ENCODE peak calls at places on chromosomes 7 and 10, in eight cellular contexts. M is adipocyte; K is mucosa of descending colon; F is left ventricle myocardium inferior; B is breast epithelium; G is CD4-positive, alpha-beta memory T cell; R is iPS DF 6.9; A is GM23248. I is an unnamed sample. For H3K36me3 and H3K9me3, the result is how much of the 10 kb centered on the place peaks cover.

GRCh38 chr10:26488344-26488743 is 50.2 kb downstream of the APBB1IP start:
- DNase-seq in G (no peak), K (no peak), A (peak), M (no peak), B (no peak), F (no peak), R (no peak), I (no peak)

GRCh38 chr7:16978358-16979244 is 96.8 kb upstream of the AGR3 start:
- DNase-seq in F (no peak), G (no peak), A (peak), B (no peak), K (no peak), R (no peak), M (peak), I (no peak)

GRCh38 chr7:33243319-33243881 is 114.0 kb downstream of the BBS9 start:
- DNase-seq in B (no peak), R (no peak), M (peak), F (no peak), A (peak), K (no peak), G (no peak), I (no peak)

GRCh38 chr7:101681170-101682007 is 52.3 kb upstream of the MYL10 start:
- DNase-seq in A (peak), B (peak), G (no peak), F (peak), M (peak), R (no peak), K (no peak), I (peak)

GRCh38 chr7:45143616-45144015 is 14.0 kb upstream of the RAMP3 start:
- DNase-seq in G (no peak), F (no peak), A (peak), R (no peak), B (no peak), K (no peak), M (no peak), I (no peak)

GRCh38 chr7:32217841-32218467 is 147.7 kb upstream of the PDE1C start:
- DNase-seq in F (no peak), B (no peak), R (no peak), A (no peak), G (no peak), M (peak), K (no peak), I (no peak)

GRCh38 chr7:27462575-27463270 is 200.0 kb downstream of the HIBADH start:
- DNase-seq in G (no peak), R (no peak), F (no peak), K (no peak), M (no peak), A (no peak), B (no peak), I (no peak)

GRCh38 chr7:123624527-123625183 is 23.0 kb downstream of the ASB15 start:
- DNase-seq in B (no peak), R (peak), K (no peak), A (peak), F (peak), M (no peak), G (peak), I (no peak)

GRCh38 chr10:84194424-84195043 is at the start of gene CDHR1:
- DNase-seq in M (peak), R (no peak), F (peak), K (peak), A (peak), G (peak), B (no peak), I (no peak)

GRCh38 chr7:87330942-87331341 is 14.5 kb upstream of the CROT start:
- DNase-seq in B (no peak), A (no peak), F (no peak), G (no peak), M (no peak), R (no peak), K (no peak), I (no peak)

GRCh38 chr7:151851782-151852181 is 25.1 kb downstream of the PRKAG2 start:
- DNase-seq in M (no peak), A (no peak), R (no peak), B (peak), F (peak), K (peak), G (no peak), I (no peak)

GRCh38 chr10:52353960-52354394 is 39.9 kb downstream of the DKK1 start:
- DNase-seq in F (no peak), B (no peak), R (no peak), K (no peak), M (peak), G (no peak), A (peak), I (no peak)

GRCh38 chr10:101897633-101898032 is 54.0 kb upstream of the KCNIP2 start:
- DNase-seq in G (no peak), B (no peak), M (peak), R (no peak), F (peak), K (no peak), A (peak), I (no peak)

GRCh38 chr10:119516381-119517234 is 25.9 kb downstream of the RGS10 start:
- DNase-seq in M (no peak), G (peak), F (no peak), R (no peak), K (peak), A (no peak), B (no peak), I (no peak)

DNA sequence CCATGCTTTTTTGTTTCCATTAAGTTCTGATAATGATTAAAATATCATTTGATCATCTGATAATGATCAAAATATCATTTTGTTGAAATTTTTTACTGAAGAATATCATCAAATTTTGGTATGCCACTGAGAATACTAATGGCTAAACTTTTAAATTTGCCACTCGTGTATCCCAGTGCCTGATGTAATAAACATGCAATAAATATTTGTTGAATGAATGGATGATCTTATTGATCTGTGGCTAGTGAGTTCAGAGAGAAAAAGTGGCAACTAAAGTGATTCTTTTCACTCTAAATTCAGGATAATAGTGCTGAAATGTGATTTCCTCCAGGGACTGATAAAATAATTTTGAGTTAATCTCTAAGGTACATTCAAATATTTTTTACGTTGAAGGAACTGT is 159.3 kb upstream of the WNT16 start:
- DNase-seq in G (no peak), A (no peak), F (no peak), B (no peak), R (no peak), K (no peak), M (no peak), I (no peak)
- H3K36me3 ChIP-seq in G (under half), A (under half), F (under half), B (under half), R (under half), K (under half), M (under half), I (under half)

GRCh38 chr10:38112159-38112558 is 18.0 kb downstream of the ZNF37A start:
- DNase-seq in A (no peak), R (no peak), B (no peak), M (no peak), K (no peak), F (no peak), G (no peak), I (no peak)
- H3K9me3 ChIP-seq in A (under half), R (under half), B (half or more), M (half or more), K (half or more), F (half or more), G (under half), I (half or more)

DNA sequence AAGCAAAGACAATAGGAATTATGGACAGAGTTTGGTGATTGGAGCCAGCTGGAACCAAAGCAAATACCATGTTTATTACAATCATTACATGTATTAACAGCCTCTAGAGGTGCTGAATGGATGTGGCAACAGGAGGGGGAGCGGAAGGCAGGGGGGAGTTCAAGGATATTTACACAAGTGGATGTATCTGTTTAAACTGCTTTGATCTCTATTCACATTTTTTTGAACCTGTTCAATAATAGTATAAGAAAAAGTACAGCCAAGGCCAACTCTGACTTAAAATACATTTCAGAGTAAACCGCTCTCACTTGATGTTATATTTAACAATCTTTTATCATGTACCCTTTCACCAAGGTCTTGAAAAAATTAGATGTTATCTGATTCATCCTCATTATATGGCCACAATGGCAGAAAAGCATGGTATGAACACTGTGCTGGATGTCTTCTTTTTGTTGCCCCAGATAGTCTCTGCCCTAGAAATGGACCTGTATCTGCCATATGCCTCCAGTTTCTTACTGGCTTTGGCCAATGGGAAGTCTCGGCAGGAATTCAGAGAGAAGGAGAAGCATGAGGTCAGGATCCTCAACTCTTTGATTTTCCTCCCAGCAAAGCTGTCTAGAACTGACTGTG is 88.2 kb upstream of the FAM133B start:
- DNase-seq in K (no peak), R (no peak), B (no peak), G (no peak), M (no peak), A (no peak), F (no peak), I (no peak)
- H3K36me3 ChIP-seq in K (under half), R (under half), B (under half), G (under half), M (under half), A (under half), F (under half), I (under half)

DNA sequence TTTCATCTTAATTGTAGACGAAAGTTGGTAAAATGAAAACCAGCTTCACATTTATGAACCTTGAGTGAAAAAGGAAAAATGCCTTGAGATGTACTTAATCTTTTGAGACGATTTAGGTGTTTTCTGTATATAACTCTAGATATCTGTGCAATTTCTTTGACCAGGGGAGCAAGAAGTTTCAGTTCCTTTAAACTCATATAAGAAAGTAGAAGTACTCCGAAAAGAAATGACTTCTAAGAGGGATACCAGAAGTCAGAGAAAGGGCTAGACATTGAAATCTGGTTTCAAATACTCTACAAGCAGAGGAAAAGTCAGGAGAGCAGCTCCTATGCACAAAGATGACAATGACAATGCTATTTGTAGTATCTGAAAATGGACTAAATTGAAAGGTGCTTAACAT is 303.7 kb downstream of the BAMBI start:
- DNase-seq in G (no peak), B (no peak), A (no peak), K (no peak), R (no peak), F (no peak), M (no peak), I (no peak)
- H3K9me3 ChIP-seq in G (under half), B (under half), A (under half), K (under half), R (under half), F (under half), M (under half), I (under half)